ENCODE peak calls at places on chromosomes 11 and 22, in five cellular contexts. One of them, this sample, is unnamed.

GRCh38 chr11:121965330-121965729 is 150.7 kb downstream of the BLID start:
- DNase-seq in mucosa of descending colon: no peak
- DNase-seq in NAMALWA: no peak
- DNase-seq in non-pigmented ciliary epithelial cell: peak
- DNase-seq in activated T-cell treated with anti-CD3 and anti-CD28 coated beads, Interleukin-2, amount 50 U/mL, for 72 hours: no peak
- DNase-seq in this sample: no peak

GRCh38 chr11:45715398-45715797 is 50.0 kb upstream of the CHST1 start:
- DNase-seq in mucosa of descending colon: no peak
- DNase-seq in NAMALWA: no peak
- DNase-seq in non-pigmented ciliary epithelial cell: no peak
- DNase-seq in activated T-cell treated with anti-CD3 and anti-CD28 coated beads, Interleukin-2, amount 50 U/mL, for 72 hours: no peak
- DNase-seq in this sample: no peak

GRCh38 chr11:12640926-12641849 is 33.0 kb upstream of the TEAD1 start:
- DNase-seq in mucosa of descending colon: no peak
- DNase-seq in NAMALWA: no peak
- DNase-seq in non-pigmented ciliary epithelial cell: no peak
- DNase-seq in activated T-cell treated with anti-CD3 and anti-CD28 coated beads, Interleukin-2, amount 50 U/mL, for 72 hours: no peak
- DNase-seq in this sample: no peak

GRCh38 chr22:23042179-23042578 is 28.1 kb upstream of the GNAZ start:
- DNase-seq in mucosa of descending colon: no peak
- DNase-seq in NAMALWA: no peak
- DNase-seq in non-pigmented ciliary epithelial cell: no peak
- DNase-seq in activated T-cell treated with anti-CD3 and anti-CD28 coated beads, Interleukin-2, amount 50 U/mL, for 72 hours: no peak
- DNase-seq in this sample: no peak

GRCh38 chr11:47184711-47185304 is 1.4 kb downstream of the PACSIN3 start:
- DNase-seq in mucosa of descending colon: no peak
- DNase-seq in NAMALWA: no peak
- DNase-seq in non-pigmented ciliary epithelial cell: no peak
- DNase-seq in activated T-cell treated with anti-CD3 and anti-CD28 coated beads, Interleukin-2, amount 50 U/mL, for 72 hours: no peak
- DNase-seq in this sample: no peak

GRCh38 chr22:39094717-39095389 is 2.2 kb upstream of the APOBEC3H start:
- DNase-seq in mucosa of descending colon: no peak
- DNase-seq in NAMALWA: no peak
- DNase-seq in non-pigmented ciliary epithelial cell: no peak
- DNase-seq in activated T-cell treated with anti-CD3 and anti-CD28 coated beads, Interleukin-2, amount 50 U/mL, for 72 hours: no peak
- DNase-seq in this sample: no peak

GRCh38 chr11:60282291-60282690 is 1.8 kb downstream of the MS4A4A start:
- DNase-seq in mucosa of descending colon: no peak
- DNase-seq in NAMALWA: no peak
- DNase-seq in non-pigmented ciliary epithelial cell: no peak
- DNase-seq in activated T-cell treated with anti-CD3 and anti-CD28 coated beads, Interleukin-2, amount 50 U/mL, for 72 hours: no peak
- DNase-seq in this sample: peak

GRCh38 chr11:10450451-10451398 is 4.3 kb upstream of the AMPD3 start:
- DNase-seq in mucosa of descending colon: peak
- DNase-seq in NAMALWA: no peak
- DNase-seq in non-pigmented ciliary epithelial cell: no peak
- DNase-seq in activated T-cell treated with anti-CD3 and anti-CD28 coated beads, Interleukin-2, amount 50 U/mL, for 72 hours: peak
- DNase-seq in this sample: no peak

GRCh38 chr11:2559527-2560311 is 114.9 kb downstream of the KCNQ1 start:
- DNase-seq in mucosa of descending colon: peak
- DNase-seq in NAMALWA: no peak
- DNase-seq in non-pigmented ciliary epithelial cell: no peak
- DNase-seq in activated T-cell treated with anti-CD3 and anti-CD28 coated beads, Interleukin-2, amount 50 U/mL, for 72 hours: no peak
- DNase-seq in this sample: no peak

GRCh38 chr11:23688835-23689234 is 808.0 kb upstream of the LUZP2 start:
- DNase-seq in mucosa of descending colon: no peak
- DNase-seq in NAMALWA: no peak
- DNase-seq in non-pigmented ciliary epithelial cell: peak
- DNase-seq in activated T-cell treated with anti-CD3 and anti-CD28 coated beads, Interleukin-2, amount 50 U/mL, for 72 hours: no peak
- DNase-seq in this sample: peak

GRCh38 chr11:103281301-103281700 is 172.1 kb downstream of the DYNC2H1 start:
- DNase-seq in mucosa of descending colon: no peak
- DNase-seq in NAMALWA: no peak
- DNase-seq in non-pigmented ciliary epithelial cell: peak
- DNase-seq in activated T-cell treated with anti-CD3 and anti-CD28 coated beads, Interleukin-2, amount 50 U/mL, for 72 hours: no peak
- DNase-seq in this sample: no peak

GRCh38 chr11:64796757-64797541 is 6.1 kb downstream of the MAP4K2 start:
- DNase-seq in mucosa of descending colon: peak
- DNase-seq in NAMALWA: no peak
- DNase-seq in non-pigmented ciliary epithelial cell: no peak
- DNase-seq in activated T-cell treated with anti-CD3 and anti-CD28 coated beads, Interleukin-2, amount 50 U/mL, for 72 hours: no peak
- DNase-seq in this sample: no peak